ENCODE peak calls at places on chromosome 22, in five cellular contexts. One of them, this sample, is unnamed.

GRCh38 chr22:27300661-27301285 is 500.8 kb downstream of the MN1 start:
- DNase-seq in sigmoid colon: no peak
- DNase-seq in left ventricle myocardium inferior: no peak
- DNase-seq in cardiac fibroblast: no peak
- DNase-seq in Peyer's patch: no peak
- DNase-seq in this sample: no peak

GRCh38 chr22:19806213-19807160 is 45.9 kb downstream of the TBX1 start:
- DNase-seq in sigmoid colon: peak
- DNase-seq in left ventricle myocardium inferior: peak
- DNase-seq in cardiac fibroblast: no peak
- DNase-seq in Peyer's patch: no peak
- DNase-seq in this sample: no peak

GRCh38 chr22:36384766-36385400 is 2.9 kb downstream of the MYH9 start:
- DNase-seq in sigmoid colon: no peak
- DNase-seq in left ventricle myocardium inferior: no peak
- DNase-seq in cardiac fibroblast: peak
- DNase-seq in Peyer's patch: peak
- DNase-seq in this sample: no peak

GRCh38 chr22:20114506-20115475 is 1.1 kb upstream of the RANBP1 start:
- DNase-seq in sigmoid colon: no peak
- DNase-seq in left ventricle myocardium inferior: peak
- DNase-seq in cardiac fibroblast: no peak
- DNase-seq in Peyer's patch: no peak
- DNase-seq in this sample: no peak

GRCh38 chr22:45284705-45285305 is at the start of gene UPK3A:
- DNase-seq in sigmoid colon: no peak
- DNase-seq in left ventricle myocardium inferior: peak
- DNase-seq in cardiac fibroblast: no peak
- DNase-seq in Peyer's patch: peak
- DNase-seq in this sample: peak

GRCh38 chr22:46390652-46391301 is 55.3 kb downstream of the TRMU start:
- DNase-seq in sigmoid colon: no peak
- DNase-seq in left ventricle myocardium inferior: peak
- DNase-seq in cardiac fibroblast: peak
- DNase-seq in Peyer's patch: no peak
- DNase-seq in this sample: no peak

GRCh38 chr22:43953988-43954771 is 1.1 kb upstream of the SAMM50 start:
- DNase-seq in sigmoid colon: no peak
- DNase-seq in left ventricle myocardium inferior: no peak
- DNase-seq in cardiac fibroblast: no peak
- DNase-seq in Peyer's patch: no peak
- DNase-seq in this sample: no peak

GRCh38 chr22:36860821-36861659 is at the start of gene NCF4:
- DNase-seq in sigmoid colon: peak
- DNase-seq in left ventricle myocardium inferior: peak
- DNase-seq in cardiac fibroblast: no peak
- DNase-seq in Peyer's patch: peak
- DNase-seq in this sample: peak

GRCh38 chr22:36590441-36591056 is 61.6 kb upstream of the EIF3D start:
- DNase-seq in sigmoid colon: no peak
- DNase-seq in left ventricle myocardium inferior: no peak
- DNase-seq in cardiac fibroblast: no peak
- DNase-seq in Peyer's patch: no peak
- DNase-seq in this sample: no peak

GRCh38 chr22:45644714-45645113 is 26.9 kb upstream of the ATXN10 start:
- DNase-seq in sigmoid colon: no peak
- DNase-seq in left ventricle myocardium inferior: no peak
- DNase-seq in cardiac fibroblast: no peak
- DNase-seq in Peyer's patch: no peak
- DNase-seq in this sample: no peak

GRCh38 chr22:26586556-26587325 is 3.2 kb downstream of the TPST2 start:
- DNase-seq in sigmoid colon: peak
- DNase-seq in left ventricle myocardium inferior: peak
- DNase-seq in cardiac fibroblast: no peak
- DNase-seq in Peyer's patch: peak
- DNase-seq in this sample: no peak

GRCh38 chr22:36244522-36245391 is 5.4 kb upstream of the APOL2 start:
- DNase-seq in sigmoid colon: no peak
- DNase-seq in left ventricle myocardium inferior: peak
- DNase-seq in cardiac fibroblast: peak
- DNase-seq in Peyer's patch: no peak
- DNase-seq in this sample: no peak

GRCh38 chr22:45905924-45906865 is 70.8 kb downstream of the WNT7B start:
- DNase-seq in sigmoid colon: no peak
- DNase-seq in left ventricle myocardium inferior: peak
- DNase-seq in cardiac fibroblast: peak
- DNase-seq in Peyer's patch: no peak
- DNase-seq in this sample: no peak

GRCh38 chr22:24049978-24050377 is 38.9 kb downstream of the CABIN1 start:
- DNase-seq in sigmoid colon: no peak
- DNase-seq in left ventricle myocardium inferior: no peak
- DNase-seq in cardiac fibroblast: no peak
- DNase-seq in Peyer's patch: no peak
- DNase-seq in this sample: no peak

GRCh38 chr22:45225732-45226560 is 14.7 kb downstream of the KIAA0930 start:
- DNase-seq in sigmoid colon: peak
- DNase-seq in left ventricle myocardium inferior: no peak
- DNase-seq in cardiac fibroblast: peak
- DNase-seq in Peyer's patch: no peak
- DNase-seq in this sample: no peak

GRCh38 chr22:35552186-35552842 is 11.7 kb downstream of the RASD2 start:
- DNase-seq in sigmoid colon: no peak
- DNase-seq in left ventricle myocardium inferior: no peak
- DNase-seq in cardiac fibroblast: peak
- DNase-seq in Peyer's patch: peak
- DNase-seq in this sample: peak

GRCh38 chr22:49305215-49305965 is 522.3 kb downstream of the BRD1 start:
- DNase-seq in sigmoid colon: peak
- DNase-seq in left ventricle myocardium inferior: peak
- DNase-seq in cardiac fibroblast: no peak
- DNase-seq in Peyer's patch: no peak
- DNase-seq in this sample: no peak

GRCh38 chr22:19707347-19708322 is 6.7 kb upstream of the SEPTIN5 start:
- DNase-seq in sigmoid colon: peak
- DNase-seq in left ventricle myocardium inferior: no peak
- DNase-seq in cardiac fibroblast: no peak
- DNase-seq in Peyer's patch: no peak
- DNase-seq in this sample: peak

GRCh38 chr22:49297286-49297870 is 530.3 kb downstream of the BRD1 start:
- DNase-seq in sigmoid colon: no peak
- DNase-seq in left ventricle myocardium inferior: no peak
- DNase-seq in cardiac fibroblast: no peak
- DNase-seq in Peyer's patch: peak
- DNase-seq in this sample: no peak

GRCh38 chr22:25172153-25172552 is 27.5 kb upstream of the CRYBB3 start:
- DNase-seq in sigmoid colon: no peak
- DNase-seq in left ventricle myocardium inferior: no peak
- DNase-seq in cardiac fibroblast: no peak
- DNase-seq in Peyer's patch: no peak
- DNase-seq in this sample: peak
- TF ChIP-seq CTCF in sigmoid colon: peak
- TF ChIP-seq CTCF in left ventricle myocardium inferior: peak
- TF ChIP-seq CTCF in cardiac fibroblast: peak
- TF ChIP-seq CTCF in Peyer's patch: peak
- TF ChIP-seq CTCF in this sample: peak

GRCh38 chr22:42116848-42117424 is 13.7 kb downstream of the CYP2D6 start:
- DNase-seq in sigmoid colon: no peak
- DNase-seq in left ventricle myocardium inferior: no peak
- DNase-seq in cardiac fibroblast: peak
- DNase-seq in Peyer's patch: no peak
- DNase-seq in this sample: no peak
- TF ChIP-seq CTCF in sigmoid colon: no peak
- TF ChIP-seq CTCF in left ventricle myocardium inferior: no peak
- TF ChIP-seq CTCF in cardiac fibroblast: no peak
- TF ChIP-seq CTCF in Peyer's patch: peak
- TF ChIP-seq CTCF in this sample: no peak

GRCh38 chr22:30285176-30285845 is 4.0 kb downstream of the CASTOR1 start:
- DNase-seq in sigmoid colon: no peak
- DNase-seq in left ventricle myocardium inferior: no peak
- DNase-seq in cardiac fibroblast: no peak
- DNase-seq in Peyer's patch: no peak
- DNase-seq in this sample: no peak
- TF ChIP-seq CTCF in sigmoid colon: no peak
- TF ChIP-seq CTCF in left ventricle myocardium inferior: no peak
- TF ChIP-seq CTCF in cardiac fibroblast: no peak
- TF ChIP-seq CTCF in Peyer's patch: no peak
- TF ChIP-seq CTCF in this sample: no peak

DNA sequence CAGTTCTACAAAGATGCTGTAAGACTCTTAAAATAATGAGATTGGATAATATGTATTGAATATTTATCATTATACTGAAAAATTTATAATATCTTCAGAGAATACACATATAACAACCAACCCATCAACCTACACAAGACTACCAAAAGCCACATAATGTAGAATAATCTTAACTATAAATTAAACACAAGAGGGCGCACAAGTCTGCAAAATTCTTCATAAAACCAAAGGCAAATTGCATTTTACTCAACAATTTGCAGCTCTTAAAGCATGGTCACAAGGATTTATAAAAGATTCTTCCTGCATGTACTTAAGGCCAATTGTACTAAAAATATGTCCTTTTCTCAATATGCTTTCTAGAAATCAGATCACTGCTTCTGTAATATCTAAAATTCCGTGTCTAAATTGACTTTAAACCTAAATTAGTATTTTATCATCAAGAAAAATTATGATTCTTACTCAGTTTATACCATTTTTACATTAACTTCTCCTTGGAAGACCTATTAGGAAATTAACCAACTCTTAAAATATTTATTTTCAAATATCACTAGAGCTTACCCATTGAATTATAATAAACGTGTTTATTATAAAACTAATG is 79.0 kb downstream of the TTC28 start:
- DNase-seq in sigmoid colon: no peak
- DNase-seq in left ventricle myocardium inferior: no peak
- DNase-seq in cardiac fibroblast: peak
- DNase-seq in Peyer's patch: no peak
- DNase-seq in this sample: peak
- TF ChIP-seq CTCF in sigmoid colon: peak
- TF ChIP-seq CTCF in left ventricle myocardium inferior: peak
- TF ChIP-seq CTCF in cardiac fibroblast: no peak
- TF ChIP-seq CTCF in Peyer's patch: peak
- TF ChIP-seq CTCF in this sample: peak

GRCh38 chr22:50691521-50691920 is 18.9 kb downstream of the SHANK3 start:
- DNase-seq in sigmoid colon: no peak
- DNase-seq in left ventricle myocardium inferior: no peak
- DNase-seq in cardiac fibroblast: peak
- DNase-seq in Peyer's patch: peak
- DNase-seq in this sample: no peak
- TF ChIP-seq CTCF in sigmoid colon: no peak
- TF ChIP-seq CTCF in left ventricle myocardium inferior: peak
- TF ChIP-seq CTCF in cardiac fibroblast: peak
- TF ChIP-seq CTCF in Peyer's patch: peak
- TF ChIP-seq CTCF in this sample: peak

DNA sequence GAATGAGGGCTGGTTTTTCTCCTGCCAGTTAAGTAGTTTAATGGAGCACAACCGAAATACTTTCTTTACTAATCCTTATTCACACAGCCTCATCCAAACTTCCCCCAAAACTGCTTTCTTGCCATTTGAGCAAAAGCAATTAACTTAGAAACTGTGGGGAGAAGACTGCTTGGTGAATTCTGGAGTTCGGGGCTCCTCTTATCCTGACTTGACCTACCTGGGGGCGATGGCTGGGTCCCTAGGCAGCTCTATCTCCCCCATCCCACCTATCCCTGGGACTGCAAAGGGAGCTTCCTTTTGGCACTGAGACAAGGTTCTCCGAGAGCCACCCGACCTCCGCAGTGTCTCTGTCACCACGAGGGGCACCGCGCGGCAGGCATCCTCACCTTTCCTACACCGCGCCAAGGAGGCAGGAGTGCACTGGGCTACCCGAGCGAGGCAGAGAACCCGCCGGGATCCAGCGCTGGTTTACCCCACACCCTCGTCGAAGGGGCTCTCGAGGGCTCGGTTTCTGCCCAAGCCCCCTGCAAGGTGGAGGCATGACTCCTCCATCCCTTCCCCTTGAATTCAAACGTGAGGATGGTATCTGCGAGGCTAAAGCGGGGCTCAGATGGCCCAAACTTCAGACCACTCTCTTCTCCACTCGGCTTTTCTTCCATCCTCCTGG is 731 bp downstream of the DESI1 start:
- DNase-seq in sigmoid colon: peak
- DNase-seq in left ventricle myocardium inferior: peak
- DNase-seq in cardiac fibroblast: peak
- DNase-seq in Peyer's patch: peak
- DNase-seq in this sample: peak
- TF ChIP-seq CTCF in sigmoid colon: no peak
- TF ChIP-seq CTCF in left ventricle myocardium inferior: no peak
- TF ChIP-seq CTCF in cardiac fibroblast: no peak
- TF ChIP-seq CTCF in Peyer's patch: no peak
- TF ChIP-seq CTCF in this sample: no peak

This sample was measured in GM10248.